ENCODE peak calls at places on chromosomes 11 and 22, in four cellular contexts. P is T-helper 2 cell, H is nucleus accumbens, O is left colon. G is an unnamed sample.

GRCh38 chr11:112255075-112255739 is 5.5 kb downstream of the PLET1 start:
- DNase-seq in P (no peak), H (peak), O (no peak), G (peak)

GRCh38 chr11:130123414-130124040 is 36.1 kb upstream of the ST14 start:
- DNase-seq in P (no peak), H (no peak), O (no peak), G (no peak)

GRCh38 chr11:72676874-72677341 is 2.7 kb upstream of the PDE2A start:
- DNase-seq in P (peak), H (no peak), O (no peak), G (peak)

GRCh38 chr11:101844608-101845007 is 70.2 kb upstream of the CEP126 start:
- DNase-seq in P (no peak), H (no peak), O (no peak), G (no peak)

GRCh38 chr11:129249351-129249750 is 57.2 kb upstream of the ARHGAP32 start:
- DNase-seq in P (no peak), H (no peak), O (no peak), G (no peak)

GRCh38 chr22:47057916-47058585 is 295.6 kb downstream of the TBC1D22A start:
- DNase-seq in P (no peak), H (no peak), O (no peak), G (no peak)

GRCh38 chr22:43782448-43782847 is 29.7 kb downstream of the EFCAB6 start:
- DNase-seq in P (no peak), H (no peak), O (no peak), G (no peak)

GRCh38 chr11:65362320-65362931 is 7.9 kb downstream of the TIGD3 start:
- DNase-seq in P (no peak), H (no peak), O (no peak), G (no peak)

GRCh38 chr11:33063326-33063775 is 24.0 kb downstream of the TCP11L1 start:
- DNase-seq in P (no peak), H (no peak), O (no peak), G (no peak)

GRCh38 chr11:118364956-118365615 is 5.7 kb downstream of the UBE4A start:
- DNase-seq in P (no peak), H (no peak), O (no peak), G (no peak)

GRCh38 chr11:17352925-17353227 is 1.3 kb downstream of the NCR3LG1 start:
- DNase-seq in P (peak), H (no peak), O (peak), G (peak)

GRCh38 chr11:64449381-64450167 is 90.6 kb downstream of the RPS6KA4 start:
- DNase-seq in P (peak), H (no peak), O (peak), G (peak)

GRCh38 chr22:47332246-47332980 is 570.0 kb downstream of the TBC1D22A start:
- DNase-seq in P (no peak), H (no peak), O (no peak), G (no peak)

GRCh38 chr11:57458060-57458409 is 2.3 kb upstream of the RTN4RL2 start:
- DNase-seq in P (no peak), H (no peak), O (no peak), G (no peak)

GRCh38 chr11:110086892-110087309 is 6.3 kb upstream of the ZC3H12C start:
- DNase-seq in P (no peak), H (no peak), O (peak), G (no peak)

GRCh38 chr11:70381872-70382842 is 16.2 kb upstream of the CTTN start:
- DNase-seq in P (no peak), H (no peak), O (no peak), G (no peak)

GRCh38 chr11:110526323-110526722 is 96.6 kb downstream of the FDX1 start:
- DNase-seq in P (no peak), H (no peak), O (no peak), G (no peak)

GRCh38 chr11:116420770-116421528 is 351.8 kb downstream of the BUD13 start:
- DNase-seq in P (no peak), H (no peak), O (no peak), G (no peak)

GRCh38 chr11:112837162-112837826 is 123.9 kb upstream of the NCAM1 start:
- DNase-seq in P (no peak), H (peak), O (no peak), G (no peak)